ENCODE peak calls at places on chromosomes 11 and 22, in seven cellular contexts. G is T-cell, Z is NCI-H146, K is Calu3, B is heart right ventricle, A is Daoy, E is NAMALWA. W is an unnamed sample.

GRCh38 chr11:113178671-113179070 is 135.7 kb upstream of the TTC12 start:
- DNase-seq in K (no peak), B (no peak), Z (no peak), E (no peak), A (no peak), G (no peak), W (no peak)

GRCh38 chr22:25362883-25363240 is 143.4 kb downstream of the CRYBB2 start:
- DNase-seq in A (no peak), E (no peak), K (no peak), Z (no peak), B (no peak), G (no peak), W (no peak)

GRCh38 chr11:46352063-46352841 is 5.0 kb downstream of the DGKZ start:
- DNase-seq in E (peak; percentile 53), B (no peak), A (peak; percentile 47), G (peak; percentile 72), Z (no peak), K (peak; percentile 30), W (no peak)

GRCh38 chr22:30444632-30445437 is 19.3 kb downstream of the MTFP1 start:
- DNase-seq in E (peak; percentile 82), A (peak; percentile 66), B (no peak), K (peak; percentile 80), G (no peak), Z (peak; percentile 72), W (peak; percentile 28)

GRCh38 chr22:27990879-27991278 is 71.8 kb upstream of the PITPNB start:
- DNase-seq in A (peak; percentile 28), Z (no peak), G (no peak), K (peak; percentile 45), B (peak; percentile 58), E (peak; percentile 30), W (no peak)

GRCh38 chr22:30947163-30947820 is 21.3 kb downstream of the MORC2 start:
- DNase-seq in E (no peak), A (no peak), G (no peak), K (no peak), Z (no peak), B (peak; percentile 27), W (no peak)

GRCh38 chr11:108530426-108530825 is 32.2 kb upstream of the POGLUT3 start:
- DNase-seq in A (no peak), G (no peak), B (no peak), E (no peak), Z (no peak), K (no peak), W (no peak)

GRCh38 chr22:29816128-29816527 is 21.9 kb downstream of the ASCC2 start:
- DNase-seq in Z (no peak), E (no peak), B (peak; percentile 55), K (no peak), G (no peak), A (no peak), W (no peak)

GRCh38 chr11:9756878-9757277 is 93.0 kb downstream of the SWAP70 start:
- DNase-seq in Z (no peak), A (no peak), B (no peak), K (no peak), E (no peak), G (no peak), W (no peak)

GRCh38 chr22:28728621-28729313 is 12.9 kb downstream of the CHEK2 start:
- DNase-seq in A (no peak), Z (no peak), B (no peak), G (no peak), E (no peak), K (no peak), W (no peak)

GRCh38 chr11:110919241-110919893 is 207.1 kb upstream of the ARHGAP20 start:
- DNase-seq in B (no peak), G (no peak), K (no peak), Z (no peak), E (peak; percentile 9), A (no peak), W (peak; percentile 11)

GRCh38 chr22:39092111-39092867 is 4.8 kb upstream of the APOBEC3H start:
- DNase-seq in G (no peak), B (no peak), K (no peak), A (no peak), Z (no peak), E (no peak), W (no peak)

GRCh38 chr22:49713003-49713402 is 114.7 kb downstream of the BRD1 start:
- DNase-seq in K (no peak), B (no peak), Z (no peak), A (no peak), G (no peak), E (no peak), W (no peak)

GRCh38 chr11:1564535-1565172 is 7.4 kb downstream of the DUSP8 start:
- DNase-seq in B (peak; percentile 80), E (peak; percentile 70), G (no peak), A (peak; percentile 97), Z (no peak), K (no peak), W (no peak)

GRCh38 chr22:35633520-35633919 is 14.7 kb upstream of the APOL6 start:
- DNase-seq in A (no peak), K (no peak), E (no peak), G (no peak), Z (no peak), B (no peak), W (no peak)

GRCh38 chr11:63893355-63893754 is 23.6 kb downstream of the RCOR2 start:
- DNase-seq in B (no peak), A (no peak), E (no peak), Z (no peak), G (no peak), K (no peak), W (no peak)

GRCh38 chr11:84164722-84165121 is 878.6 kb upstream of the CCDC90B start:
- DNase-seq in E (no peak), G (no peak), K (no peak), B (no peak), A (no peak), Z (no peak), W (no peak)

GRCh38 chr11:76148941-76149613 is 57.2 kb downstream of the WNT11 start:
- DNase-seq in B (peak; percentile 24), Z (no peak), K (peak; percentile 34), E (no peak), G (no peak), A (no peak), W (no peak)

GRCh38 chr22:50082961-50083461 is 2.2 kb downstream of the MLC1 start:
- DNase-seq in G (no peak), K (peak; percentile 51), B (no peak), A (no peak), E (no peak), Z (no peak), W (no peak)

GRCh38 chr11:46149826-46150225 is 28.6 kb upstream of the PHF21A start:
- DNase-seq in A (no peak), Z (no peak), G (no peak), K (no peak), E (no peak), B (no peak), W (no peak)

GRCh38 chr22:44147821-44148574 is 32.7 kb upstream of the PARVG start:
- DNase-seq in A (peak; percentile 22), G (no peak), E (no peak), K (no peak), Z (no peak), B (no peak), W (no peak)

GRCh38 chr22:38956551-38956950 is 858 bp upstream of the APOBEC3A start:
- DNase-seq in A (no peak), Z (no peak), E (no peak), G (no peak), B (no peak), K (no peak), W (no peak)

GRCh38 chr11:2270322-2271076 is at the start of gene ASCL2:
- DNase-seq in G (no peak), E (no peak), A (no peak), B (peak; percentile 3), K (no peak), Z (no peak), W (no peak)

GRCh38 chr11:130390071-130390758 is 38.2 kb downstream of the ADAMTS8 start:
- DNase-seq in Z (no peak), G (no peak), A (peak; percentile 61), B (no peak), K (peak; percentile 25), E (peak; percentile 11), W (no peak)

GRCh38 chr11:37988031-37988430 is 1390.0 kb upstream of the RAG2 start:
- DNase-seq in E (no peak), B (peak; percentile 13), K (no peak), Z (no peak), G (no peak), A (no peak), W (no peak)

GRCh38 chr11:28107726-28108618 is at the start of the genes KIF18A and METTL15:
- DNase-seq in E (peak; percentile 99), G (peak; percentile 91), A (peak; percentile 100), K (peak; percentile 99), B (peak; percentile 100), Z (peak; percentile 98), W (peak; percentile 100)

W was measured in naive B cell.